ENCODE peak calls at places on chromosomes 2 and 18, in six cellular contexts. V, C, L, A, M and J are unnamed samples.

GRCh38 chr2:157789933-157790511 is 86.1 kb downstream of the ACVR1 start:
- DNase-seq in V (peak), C (peak), L (no peak), A (no peak), M (peak), J (no peak)

GRCh38 chr2:205511666-205512065 is 170.6 kb upstream of the NRP2 start:
- DNase-seq in V (no peak), C (no peak), L (no peak), A (no peak), M (no peak), J (no peak)

GRCh38 chr2:170798996-170799395 is 17.7 kb upstream of the GAD1 start:
- DNase-seq in V (no peak), C (no peak), L (no peak), A (no peak), M (no peak), J (no peak)

GRCh38 chr2:240858321-240858720 is 10.3 kb upstream of the AGXT start:
- DNase-seq in V (no peak), C (no peak), L (no peak), A (no peak), M (no peak), J (no peak)

GRCh38 chr2:200104015-200104414 is 148.6 kb downstream of the MAIP1 start:
- DNase-seq in V (no peak), C (peak), L (no peak), A (no peak), M (no peak), J (no peak)

GRCh38 chr2:230650585-230651137 is 62.0 kb upstream of the CAB39 start:
- DNase-seq in V (no peak), C (no peak), L (no peak), A (no peak), M (no peak), J (no peak)

GRCh38 chr2:38245114-38245641 is 131.9 kb downstream of the ATL2 start:
- DNase-seq in V (no peak), C (no peak), L (peak), A (no peak), M (no peak), J (no peak)

GRCh38 chr2:177283871-177284270 is 19.3 kb upstream of the NFE2L2 start:
- DNase-seq in V (no peak), C (no peak), L (no peak), A (no peak), M (no peak), J (no peak)

DNA sequence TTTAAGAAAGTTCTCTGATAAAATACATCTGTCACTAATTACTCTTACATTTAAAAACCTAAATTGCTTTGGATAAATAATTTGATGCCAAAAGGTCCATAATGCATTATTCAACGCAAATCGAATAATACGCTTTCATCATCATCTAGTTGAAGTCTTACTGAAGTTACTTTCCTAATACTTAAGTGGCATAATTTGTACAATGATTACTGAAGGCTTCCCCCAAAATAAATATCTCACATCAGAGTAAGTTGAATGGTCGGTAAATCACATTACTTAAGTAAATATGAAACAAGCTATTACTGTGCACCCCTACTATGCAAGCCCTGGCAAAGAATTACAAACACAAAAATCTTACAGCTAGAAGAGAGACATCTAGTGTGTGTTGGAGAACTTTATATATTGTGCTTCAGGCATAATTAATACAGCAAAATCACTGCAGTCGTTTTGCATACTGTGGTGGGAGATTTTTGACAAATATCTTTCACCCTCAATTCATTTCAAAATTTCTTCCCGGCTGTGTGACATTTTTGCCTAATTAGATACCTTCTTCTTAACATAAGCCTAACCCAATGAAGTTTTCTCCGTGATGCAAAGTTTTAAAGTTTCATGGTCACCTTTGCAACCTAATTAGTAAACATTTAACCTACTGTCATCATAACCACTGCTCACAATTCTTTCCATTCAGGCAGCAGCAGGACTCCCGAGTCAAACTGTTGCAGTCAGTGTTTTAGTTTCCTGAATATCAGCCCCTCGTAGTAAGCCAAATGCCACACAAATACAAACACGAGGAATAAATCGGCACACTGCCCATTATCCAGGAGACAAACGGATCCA is 106.0 kb upstream of the KCTD1 start:
- DNase-seq in V (no peak), C (peak), L (no peak), A (no peak), M (no peak), J (no peak)
- TF ChIP-seq CTCF in V (no peak), C (no peak), L (peak), A (no peak), M (no peak), J (no peak)

GRCh38 chr2:225411452-225411851 is 11.9 kb downstream of the NYAP2 start:
- DNase-seq in V (no peak), C (no peak), L (peak), A (no peak), M (no peak), J (no peak)
- TF ChIP-seq CTCF in V (no peak), C (no peak), L (peak), A (no peak), M (no peak), J (no peak)

GRCh38 chr2:232523682-232524597 is 2.0 kb upstream of the CHRND start:
- DNase-seq in V (no peak), C (peak), L (peak), A (peak), M (no peak), J (no peak)
- TF ChIP-seq CTCF in V (no peak), C (no peak), L (peak), A (no peak), M (no peak), J (peak)

GRCh38 chr2:207767461-207768167 is 2.1 kb downstream of the FZD5 start:
- DNase-seq in V (peak), C (peak), L (no peak), A (peak), M (peak), J (no peak)
- TF ChIP-seq CTCF in V (peak), C (peak), L (no peak), A (no peak), M (no peak), J (peak)

GRCh38 chr2:54461251-54461650 is 5.1 kb downstream of the SPTBN1 start:
- DNase-seq in V (no peak), C (peak), L (no peak), A (no peak), M (no peak), J (no peak)
- TF ChIP-seq CTCF in V (no peak), C (no peak), L (no peak), A (no peak), M (no peak), J (no peak)

GRCh38 chr2:136255648-136256461 is 137.9 kb upstream of the CXCR4 start:
- DNase-seq in V (no peak), C (no peak), L (peak), A (no peak), M (no peak), J (no peak)
- TF ChIP-seq CTCF in V (no peak), C (no peak), L (peak), A (no peak), M (no peak), J (no peak)

GRCh38 chr2:159076233-159076632 is 107.8 kb downstream of the TANC1 start:
- DNase-seq in V (no peak), C (peak), L (no peak), A (no peak), M (no peak), J (peak)
- TF ChIP-seq CTCF in V (no peak), C (no peak), L (no peak), A (no peak), M (no peak), J (peak)

GRCh38 chr2:238259085-238260020 is 19.5 kb upstream of the HES6 start:
- DNase-seq in V (no peak), C (no peak), L (no peak), A (no peak), M (peak), J (no peak)
- TF ChIP-seq CTCF in V (no peak), C (no peak), L (peak), A (no peak), M (no peak), J (no peak)

GRCh38 chr2:146632707-146633106 is 1212.1 kb upstream of the ACVR2A start:
- DNase-seq in V (no peak), C (no peak), L (no peak), A (no peak), M (no peak), J (no peak)

GRCh38 chr2:146633159-146633558 is 1211.7 kb upstream of the ACVR2A start:
- DNase-seq in V (no peak), C (no peak), L (no peak), A (no peak), M (no peak), J (no peak)

DNA sequence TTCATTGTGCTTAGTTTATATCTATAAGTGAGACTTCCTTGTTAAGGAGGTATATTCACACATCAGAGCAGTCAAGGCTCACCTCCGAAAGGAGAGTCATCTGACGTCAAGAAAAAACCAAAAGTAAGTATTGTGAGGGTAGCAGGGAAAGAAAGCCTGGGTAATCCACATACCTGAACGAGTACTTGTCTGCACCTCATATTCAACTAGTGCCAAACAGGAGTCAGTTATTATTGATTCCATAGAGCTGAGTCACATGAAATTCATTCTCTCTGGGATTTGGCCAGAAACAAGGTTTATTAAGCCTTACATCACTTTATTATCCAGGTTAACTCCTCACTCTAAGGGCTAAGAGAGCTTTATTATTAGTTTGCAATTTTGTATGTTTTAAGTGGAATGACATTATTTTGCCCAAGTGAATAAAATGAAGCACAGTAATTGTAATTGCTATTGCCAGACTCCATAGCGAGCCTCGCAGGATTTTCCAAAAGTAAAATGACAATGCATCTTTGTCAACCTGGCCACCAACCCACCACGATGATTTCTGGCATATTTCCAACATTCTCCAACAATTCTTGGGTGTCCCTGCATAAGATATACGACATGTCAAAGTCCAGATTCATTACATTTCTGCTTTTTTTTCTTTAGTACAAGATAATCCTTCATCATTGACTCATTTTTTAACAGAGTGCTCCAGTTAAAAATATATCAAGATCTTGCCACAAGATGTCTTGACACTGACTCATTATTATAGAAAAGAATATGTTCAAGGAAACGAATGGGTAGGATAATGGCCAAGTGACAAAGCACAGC is 1210.4 kb upstream of the ACVR2A start:
- DNase-seq in V (no peak), C (peak), L (no peak), A (no peak), M (no peak), J (no peak)
- TF ChIP-seq CTCF in V (no peak), C (no peak), L (no peak), A (no peak), M (no peak), J (no peak)

DNA sequence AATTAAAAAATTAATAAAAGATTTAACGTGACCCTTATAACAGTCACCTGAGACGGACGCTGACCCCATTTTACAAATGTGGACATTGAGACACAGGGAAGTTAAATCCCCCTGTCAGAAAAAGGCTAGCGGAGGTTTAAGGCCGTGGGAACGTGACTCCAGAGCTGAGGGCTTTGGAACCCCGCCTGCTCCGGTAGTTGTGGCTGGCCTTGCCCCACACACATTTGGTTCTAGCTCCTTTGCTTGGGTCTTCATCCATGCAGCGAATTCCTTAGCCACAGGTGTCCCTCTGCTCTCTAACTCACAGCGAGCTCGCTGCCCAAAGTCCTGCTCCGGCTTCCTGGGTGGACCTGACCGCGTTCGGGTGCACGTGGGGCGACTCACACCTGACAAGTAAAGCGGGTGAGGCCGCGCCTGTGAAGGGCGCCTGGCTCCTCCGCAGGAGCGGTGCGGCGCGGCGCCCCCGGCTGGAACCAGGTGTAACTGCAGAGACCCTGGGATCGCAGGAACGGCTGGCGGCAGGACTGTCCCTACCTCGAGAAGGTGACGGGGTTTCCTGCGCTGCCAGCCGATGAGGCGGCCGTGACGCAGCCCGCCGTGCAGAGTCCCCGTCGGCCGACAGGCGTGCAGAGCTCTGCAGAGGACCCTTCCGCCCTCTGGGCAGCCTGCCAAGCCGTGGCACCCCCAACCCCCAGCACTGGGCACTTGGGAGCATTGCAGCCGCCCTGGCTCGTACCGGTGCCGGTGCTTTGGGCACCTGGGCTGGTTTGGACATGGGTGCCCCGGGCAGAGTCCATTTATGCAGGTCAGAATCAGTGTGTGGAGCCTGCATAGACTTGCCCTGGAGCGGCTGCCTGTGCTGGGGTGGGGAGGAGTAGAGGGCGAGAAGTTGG is 2.4 kb upstream of the PROC start:
- DNase-seq in V (peak), C (no peak), L (peak), A (peak), M (peak), J (no peak)
- TF ChIP-seq CTCF in V (peak), C (peak), L (peak), A (peak), M (peak), J (no peak)